ENCODE peak calls at places on chromosomes 4 and X, in eight cellular contexts. One of them, this sample, is unnamed.

GRCh38 chr4:99180367-99181169 is 36.5 kb upstream of the ADH4 start:
- DNase-seq in astrocyte of the spinal cord: peak
- DNase-seq in fibroblast of mammary gland: peak
- DNase-seq in fibroblast of villous mesenchyme: peak
- DNase-seq in right lobe of liver: no peak
- DNase-seq in endodermal cell: no peak
- DNase-seq in astrocyte: peak
- DNase-seq in fibroblast of lung: peak
- DNase-seq in this sample: peak

GRCh38 chrX:137930562-137930961 is 364.6 kb downstream of the ZIC3 start:
- DNase-seq in fibroblast of mammary gland: no peak
- DNase-seq in endodermal cell: no peak
- DNase-seq in fibroblast of lung: no peak
- DNase-seq in fibroblast of villous mesenchyme: no peak
- DNase-seq in right lobe of liver: no peak
- DNase-seq in astrocyte of the spinal cord: no peak
- DNase-seq in astrocyte: no peak
- DNase-seq in this sample: no peak

GRCh38 chr4:15378055-15378454 is 49.8 kb upstream of the C1QTNF7 start:
- DNase-seq in fibroblast of lung: peak
- DNase-seq in fibroblast of mammary gland: peak
- DNase-seq in astrocyte of the spinal cord: no peak
- DNase-seq in fibroblast of villous mesenchyme: peak
- DNase-seq in astrocyte: no peak
- DNase-seq in right lobe of liver: no peak
- DNase-seq in endodermal cell: no peak
- DNase-seq in this sample: no peak

GRCh38 chr4:180164799-180165198 is 2078.4 kb upstream of the TENM3 start:
- DNase-seq in fibroblast of lung: peak
- DNase-seq in fibroblast of villous mesenchyme: peak
- DNase-seq in right lobe of liver: no peak
- DNase-seq in fibroblast of mammary gland: peak
- DNase-seq in astrocyte: peak
- DNase-seq in endodermal cell: no peak
- DNase-seq in astrocyte of the spinal cord: peak
- DNase-seq in this sample: no peak

GRCh38 chr4:177005801-177006230 is 213.1 kb upstream of the VEGFC start:
- DNase-seq in right lobe of liver: no peak
- DNase-seq in endodermal cell: no peak
- DNase-seq in fibroblast of lung: peak
- DNase-seq in fibroblast of villous mesenchyme: peak
- DNase-seq in astrocyte of the spinal cord: peak
- DNase-seq in astrocyte: peak
- DNase-seq in fibroblast of mammary gland: peak
- DNase-seq in this sample: peak

GRCh38 chrX:147850875-147851274 is 60.8 kb upstream of the FMR1 start:
- DNase-seq in right lobe of liver: no peak
- DNase-seq in astrocyte of the spinal cord: no peak
- DNase-seq in fibroblast of lung: no peak
- DNase-seq in endodermal cell: no peak
- DNase-seq in astrocyte: no peak
- DNase-seq in fibroblast of mammary gland: no peak
- DNase-seq in fibroblast of villous mesenchyme: no peak
- DNase-seq in this sample: no peak

GRCh38 chr4:11783588-11783987 is 354.9 kb upstream of the HS3ST1 start:
- DNase-seq in right lobe of liver: no peak
- DNase-seq in fibroblast of villous mesenchyme: no peak
- DNase-seq in astrocyte of the spinal cord: no peak
- DNase-seq in astrocyte: no peak
- DNase-seq in endodermal cell: no peak
- DNase-seq in fibroblast of mammary gland: no peak
- DNase-seq in fibroblast of lung: no peak
- DNase-seq in this sample: peak

GRCh38 chr4:14827111-14827510 is 175.2 kb upstream of the CPEB2 start:
- DNase-seq in endodermal cell: no peak
- DNase-seq in astrocyte: no peak
- DNase-seq in right lobe of liver: no peak
- DNase-seq in fibroblast of villous mesenchyme: peak
- DNase-seq in fibroblast of mammary gland: peak
- DNase-seq in fibroblast of lung: peak
- DNase-seq in astrocyte of the spinal cord: peak
- DNase-seq in this sample: peak

GRCh38 chr4:94758141-94758699 is 465 bp downstream of the BMPR1B start:
- DNase-seq in right lobe of liver: peak
- DNase-seq in astrocyte: peak
- DNase-seq in fibroblast of lung: no peak
- DNase-seq in astrocyte of the spinal cord: peak
- DNase-seq in endodermal cell: peak
- DNase-seq in fibroblast of villous mesenchyme: no peak
- DNase-seq in fibroblast of mammary gland: no peak
- DNase-seq in this sample: peak

GRCh38 chrX:48498374-48498809 is 10.4 kb upstream of the PORCN start:
- DNase-seq in astrocyte: peak
- DNase-seq in right lobe of liver: no peak
- DNase-seq in endodermal cell: no peak
- DNase-seq in fibroblast of villous mesenchyme: peak
- DNase-seq in astrocyte of the spinal cord: peak
- DNase-seq in fibroblast of mammary gland: peak
- DNase-seq in fibroblast of lung: peak
- DNase-seq in this sample: peak

GRCh38 chrX:3142259-3143042 is 101.2 kb downstream of the ARSF start:
- DNase-seq in fibroblast of villous mesenchyme: no peak
- DNase-seq in astrocyte: no peak
- DNase-seq in fibroblast of lung: no peak
- DNase-seq in astrocyte of the spinal cord: no peak
- DNase-seq in right lobe of liver: no peak
- DNase-seq in endodermal cell: no peak
- DNase-seq in fibroblast of mammary gland: no peak
- DNase-seq in this sample: no peak

GRCh38 chrX:36019164-36019563 is 99.6 kb downstream of the CFAP47 start:
- DNase-seq in fibroblast of villous mesenchyme: no peak
- DNase-seq in astrocyte: no peak
- DNase-seq in fibroblast of lung: no peak
- DNase-seq in fibroblast of mammary gland: no peak
- DNase-seq in astrocyte of the spinal cord: no peak
- DNase-seq in endodermal cell: peak
- DNase-seq in right lobe of liver: no peak
- DNase-seq in this sample: no peak

GRCh38 chr4:156829194-156829593 is 142.4 kb downstream of the PDGFC start:
- DNase-seq in astrocyte of the spinal cord: no peak
- DNase-seq in fibroblast of villous mesenchyme: peak
- DNase-seq in fibroblast of lung: peak
- DNase-seq in right lobe of liver: no peak
- DNase-seq in fibroblast of mammary gland: peak
- DNase-seq in astrocyte: peak
- DNase-seq in endodermal cell: no peak
- DNase-seq in this sample: peak

GRCh38 chrX:39445336-39445735 is 644.1 kb downstream of the MID1IP1 start:
- DNase-seq in astrocyte: no peak
- DNase-seq in endodermal cell: peak
- DNase-seq in fibroblast of mammary gland: no peak
- DNase-seq in astrocyte of the spinal cord: no peak
- DNase-seq in fibroblast of villous mesenchyme: no peak
- DNase-seq in fibroblast of lung: no peak
- DNase-seq in right lobe of liver: no peak
- DNase-seq in this sample: no peak

GRCh38 chr4:148747721-148748268 is 305.6 kb upstream of the NR3C2 start:
- DNase-seq in fibroblast of mammary gland: no peak
- DNase-seq in fibroblast of villous mesenchyme: no peak
- DNase-seq in endodermal cell: no peak
- DNase-seq in fibroblast of lung: no peak
- DNase-seq in right lobe of liver: no peak
- DNase-seq in astrocyte of the spinal cord: no peak
- DNase-seq in astrocyte: no peak
- DNase-seq in this sample: no peak

GRCh38 chr4:186144596-186145569 is 40.4 kb downstream of the FAM149A start:
- DNase-seq in right lobe of liver: peak
- DNase-seq in astrocyte of the spinal cord: peak
- DNase-seq in fibroblast of lung: peak
- DNase-seq in endodermal cell: peak
- DNase-seq in fibroblast of villous mesenchyme: peak
- DNase-seq in fibroblast of mammary gland: peak
- DNase-seq in astrocyte: peak
- DNase-seq in this sample: peak

GRCh38 chr4:108906006-108906405 is 143.2 kb upstream of the ETNPPL start:
- DNase-seq in endodermal cell: peak
- DNase-seq in astrocyte of the spinal cord: no peak
- DNase-seq in astrocyte: no peak
- DNase-seq in fibroblast of mammary gland: no peak
- DNase-seq in right lobe of liver: no peak
- DNase-seq in fibroblast of lung: no peak
- DNase-seq in fibroblast of villous mesenchyme: no peak
- DNase-seq in this sample: no peak

GRCh38 chrX:71216446-71216845 is 6.6 kb upstream of the GJB1 start:
- DNase-seq in astrocyte: no peak
- DNase-seq in right lobe of liver: no peak
- DNase-seq in fibroblast of villous mesenchyme: no peak
- DNase-seq in astrocyte of the spinal cord: no peak
- DNase-seq in fibroblast of mammary gland: no peak
- DNase-seq in endodermal cell: no peak
- DNase-seq in fibroblast of lung: no peak
- DNase-seq in this sample: peak

GRCh38 chr4:155809835-155810234 is 51.0 kb downstream of the GUCY1B1 start:
- DNase-seq in endodermal cell: no peak
- DNase-seq in fibroblast of lung: peak
- DNase-seq in fibroblast of villous mesenchyme: peak
- DNase-seq in fibroblast of mammary gland: peak
- DNase-seq in right lobe of liver: no peak
- DNase-seq in astrocyte of the spinal cord: peak
- DNase-seq in astrocyte: peak
- DNase-seq in this sample: peak

GRCh38 chr4:158122501-158122900 is 50.3 kb downstream of the GASK1B start:
- DNase-seq in right lobe of liver: no peak
- DNase-seq in astrocyte: peak
- DNase-seq in astrocyte of the spinal cord: peak
- DNase-seq in endodermal cell: no peak
- DNase-seq in fibroblast of villous mesenchyme: peak
- DNase-seq in fibroblast of mammary gland: peak
- DNase-seq in fibroblast of lung: peak
- DNase-seq in this sample: peak

GRCh38 chr4:3786196-3786869 is 20.1 kb downstream of the ADRA2C start:
- DNase-seq in astrocyte of the spinal cord: no peak
- DNase-seq in endodermal cell: no peak
- DNase-seq in astrocyte: no peak
- DNase-seq in fibroblast of mammary gland: no peak
- DNase-seq in fibroblast of lung: no peak
- DNase-seq in right lobe of liver: peak
- DNase-seq in fibroblast of villous mesenchyme: no peak
- DNase-seq in this sample: no peak
- TF ChIP-seq CTCF in astrocyte of the spinal cord: no peak
- TF ChIP-seq CTCF in endodermal cell: peak
- TF ChIP-seq CTCF in astrocyte: no peak
- TF ChIP-seq CTCF in fibroblast of mammary gland: no peak
- TF ChIP-seq CTCF in fibroblast of lung: no peak
- TF ChIP-seq CTCF in right lobe of liver: peak
- TF ChIP-seq CTCF in fibroblast of villous mesenchyme: no peak
- TF ChIP-seq CTCF in this sample: no peak

DNA sequence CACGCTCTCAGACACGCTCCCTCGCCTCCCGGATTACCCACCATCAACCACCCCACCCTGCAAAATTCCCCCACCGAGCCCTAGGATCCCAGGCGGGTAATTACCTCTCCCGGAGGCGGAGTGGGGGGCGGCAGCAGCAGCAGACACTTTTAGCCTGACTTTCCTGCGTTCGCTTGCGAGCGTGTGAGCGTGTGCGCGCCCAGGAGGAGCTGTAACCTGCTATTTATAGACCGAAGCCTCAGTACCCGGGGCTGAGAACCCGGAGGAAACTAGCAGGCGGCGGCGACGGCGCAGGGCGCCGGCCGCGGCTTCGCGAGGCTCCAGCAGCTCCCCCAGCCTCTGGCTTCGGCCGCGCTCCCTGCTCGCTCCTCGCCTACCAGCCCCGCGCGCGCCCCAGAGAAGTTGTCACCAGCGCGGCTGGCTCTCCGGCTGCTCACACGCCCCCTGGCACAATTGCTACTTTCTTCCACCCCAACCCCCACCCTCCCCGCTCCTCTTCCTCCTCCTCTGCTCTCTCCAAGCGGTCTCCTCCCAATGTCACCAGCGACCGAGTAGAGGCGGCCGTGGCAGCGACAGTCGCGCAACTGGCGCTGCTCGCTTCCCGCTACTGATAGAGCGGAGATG is at the start of gene INPP4B:
- DNase-seq in astrocyte: peak
- DNase-seq in astrocyte of the spinal cord: peak
- DNase-seq in fibroblast of villous mesenchyme: peak
- DNase-seq in endodermal cell: peak
- DNase-seq in fibroblast of lung: peak
- DNase-seq in right lobe of liver: no peak
- DNase-seq in fibroblast of mammary gland: peak
- DNase-seq in this sample: peak
- H3K4me3 ChIP-seq in astrocyte: peak
- H3K4me3 ChIP-seq in astrocyte of the spinal cord: peak
- H3K4me3 ChIP-seq in fibroblast of villous mesenchyme: peak
- H3K4me3 ChIP-seq in endodermal cell: peak
- H3K4me3 ChIP-seq in fibroblast of lung: peak
- H3K4me3 ChIP-seq in right lobe of liver: peak
- H3K4me3 ChIP-seq in fibroblast of mammary gland: peak
- H3K4me3 ChIP-seq in this sample: peak

GRCh38 chr4:3352918-3353594 is 60.2 kb downstream of the RGS12 start:
- DNase-seq in right lobe of liver: no peak
- DNase-seq in astrocyte: no peak
- DNase-seq in astrocyte of the spinal cord: no peak
- DNase-seq in fibroblast of lung: no peak
- DNase-seq in endodermal cell: no peak
- DNase-seq in fibroblast of mammary gland: no peak
- DNase-seq in fibroblast of villous mesenchyme: no peak
- DNase-seq in this sample: no peak

GRCh38 chr4:3353747-3354454 is 61.1 kb downstream of the RGS12 start:
- DNase-seq in fibroblast of mammary gland: no peak
- DNase-seq in fibroblast of lung: no peak
- DNase-seq in astrocyte: no peak
- DNase-seq in astrocyte of the spinal cord: no peak
- DNase-seq in fibroblast of villous mesenchyme: no peak
- DNase-seq in right lobe of liver: no peak
- DNase-seq in endodermal cell: no peak
- DNase-seq in this sample: no peak

GRCh38 chr4:3352505-3352904 is 59.7 kb downstream of the RGS12 start:
- DNase-seq in right lobe of liver: no peak
- DNase-seq in fibroblast of villous mesenchyme: no peak
- DNase-seq in fibroblast of lung: no peak
- DNase-seq in astrocyte: no peak
- DNase-seq in astrocyte of the spinal cord: no peak
- DNase-seq in endodermal cell: no peak
- DNase-seq in fibroblast of mammary gland: no peak
- DNase-seq in this sample: no peak

GRCh38 chr4:3355266-3355748 is 62.5 kb downstream of the RGS12 start:
- DNase-seq in fibroblast of mammary gland: no peak
- DNase-seq in fibroblast of lung: no peak
- DNase-seq in endodermal cell: no peak
- DNase-seq in astrocyte of the spinal cord: no peak
- DNase-seq in right lobe of liver: no peak
- DNase-seq in fibroblast of villous mesenchyme: no peak
- DNase-seq in astrocyte: no peak
- DNase-seq in this sample: no peak

GRCh38 chr4:3354455-3354811 is 61.6 kb downstream of the RGS12 start:
- DNase-seq in astrocyte: no peak
- DNase-seq in fibroblast of lung: no peak
- DNase-seq in endodermal cell: no peak
- DNase-seq in astrocyte of the spinal cord: no peak
- DNase-seq in right lobe of liver: no peak
- DNase-seq in fibroblast of villous mesenchyme: no peak
- DNase-seq in fibroblast of mammary gland: no peak
- DNase-seq in this sample: no peak
- TF ChIP-seq CTCF in astrocyte: no peak
- TF ChIP-seq CTCF in fibroblast of lung: no peak
- TF ChIP-seq CTCF in endodermal cell: no peak
- TF ChIP-seq CTCF in astrocyte of the spinal cord: no peak
- TF ChIP-seq CTCF in right lobe of liver: no peak
- TF ChIP-seq CTCF in fibroblast of villous mesenchyme: no peak
- TF ChIP-seq CTCF in fibroblast of mammary gland: no peak
- TF ChIP-seq CTCF in this sample: no peak

GRCh38 chr4:40195182-40196177 is 1.4 kb upstream of the RHOH start:
- DNase-seq in fibroblast of mammary gland: no peak
- DNase-seq in endodermal cell: no peak
- DNase-seq in fibroblast of villous mesenchyme: no peak
- DNase-seq in astrocyte: no peak
- DNase-seq in astrocyte of the spinal cord: no peak
- DNase-seq in right lobe of liver: no peak
- DNase-seq in fibroblast of lung: no peak
- DNase-seq in this sample: no peak
- H3K4me3 ChIP-seq in fibroblast of mammary gland: no peak
- H3K4me3 ChIP-seq in endodermal cell: no peak
- H3K4me3 ChIP-seq in fibroblast of villous mesenchyme: no peak
- H3K4me3 ChIP-seq in astrocyte: no peak
- H3K4me3 ChIP-seq in astrocyte of the spinal cord: no peak
- H3K4me3 ChIP-seq in right lobe of liver: no peak
- H3K4me3 ChIP-seq in fibroblast of lung: no peak
- H3K4me3 ChIP-seq in this sample: no peak

This sample was measured in fibroblast of the aortic adventitia.